ENCODE peak calls at places on chromosomes 7 and 10, in five cellular contexts. I, X, H, D and T are unnamed samples.

GRCh38 chr7:45713669-45714520 is 139.7 kb downstream of the ADCY1 start:
- DNase-seq in I (no peak), X (no peak), D (no peak), H (no peak), T (peak)

GRCh38 chr7:87316846-87317545 is 28.5 kb upstream of the CROT start:
- DNase-seq in H (no peak), D (no peak), I (peak), X (no peak), T (peak)

GRCh38 chr7:132161231-132161915 is 414.9 kb downstream of the PLXNA4 start:
- DNase-seq in X (no peak), H (no peak), I (no peak), D (no peak), T (peak)

GRCh38 chr10:87000491-87000890 is 19.6 kb upstream of the FAM25A start:
- DNase-seq in H (no peak), X (no peak), I (peak), D (no peak), T (no peak)

GRCh38 chr7:144019457-144019856 is 19.3 kb downstream of the OR6B1 start:
- DNase-seq in D (no peak), H (no peak), X (no peak), I (peak), T (peak)

GRCh38 chr7:666454-667292 is 59.8 kb upstream of the DNAAF5 start:
- DNase-seq in H (no peak), I (no peak), X (no peak), D (no peak), T (no peak)

GRCh38 chr7:135712182-135712782 is 15.7 kb downstream of the SLC13A4 start:
- DNase-seq in X (no peak), H (no peak), D (no peak), I (no peak), T (no peak)

GRCh38 chr10:131762789-131763696 is 137.8 kb upstream of the PPP2R2D start:
- DNase-seq in H (no peak), I (no peak), D (no peak), X (no peak), T (no peak)

GRCh38 chr7:94698275-94698674 is 42.3 kb upstream of the SGCE start:
- DNase-seq in H (no peak), I (peak), D (no peak), X (peak), T (peak)

GRCh38 chr7:150727381-150727780 is 9.8 kb upstream of the GIMAP5 start:
- DNase-seq in I (peak), H (no peak), X (no peak), D (no peak), T (no peak)

GRCh38 chr7:98420966-98421612 is 20.2 kb upstream of the BAIAP2L1 start:
- DNase-seq in D (peak), I (peak), H (peak), X (peak), T (peak)

GRCh38 chr7:141572175-141572574 is 21.0 kb downstream of the AGK start:
- DNase-seq in H (no peak), D (no peak), X (no peak), I (no peak), T (no peak)

GRCh38 chr7:48868916-48869315 is 55.4 kb upstream of the CDC14C start:
- DNase-seq in X (no peak), D (no peak), I (no peak), H (no peak), T (no peak)

GRCh38 chr7:158266817-158267736 is 320.5 kb downstream of the PTPRN2 start:
- DNase-seq in D (no peak), H (no peak), X (no peak), I (no peak), T (no peak)

GRCh38 chr10:126097558-126098215 is 201.3 kb downstream of the FANK1 start:
- DNase-seq in H (no peak), X (no peak), D (no peak), I (peak), T (no peak)

GRCh38 chr7:96508371-96508770 is 186.5 kb upstream of the SLC25A13 start:
- DNase-seq in H (no peak), X (no peak), I (no peak), D (no peak), T (no peak)

GRCh38 chr7:77537595-77538185 is 595 bp downstream of the PTPN12 start:
- DNase-seq in X (no peak), I (peak), H (peak), D (no peak), T (no peak)

GRCh38 chr10:86306628-86307278 is 59.8 kb downstream of the GRID1 start:
- DNase-seq in I (peak), H (peak), X (no peak), D (peak), T (peak)

GRCh38 chr7:79245623-79246249 is 207.7 kb downstream of the MAGI2 start:
- DNase-seq in X (no peak), I (peak), H (no peak), D (no peak), T (no peak)

GRCh38 chr7:880450-880849 is 4.1 kb downstream of the GET4 start:
- DNase-seq in X (no peak), H (no peak), D (no peak), I (no peak), T (no peak)

GRCh38 chr10:122419016-122419415 is 35.4 kb upstream of the ARMS2 start:
- DNase-seq in H (no peak), I (no peak), D (no peak), X (no peak), T (no peak)

GRCh38 chr10:85646312-85646711 is 720.3 kb downstream of the GRID1 start:
- DNase-seq in H (no peak), I (no peak), X (no peak), D (no peak), T (no peak)

GRCh38 chr7:128409435-128410091 is at the start of gene IMPDH1:
- DNase-seq in X (no peak), H (peak), I (no peak), D (peak), T (peak)

GRCh38 chr10:73581912-73582311 is 9.2 kb downstream of the USP54 start:
- DNase-seq in I (no peak), X (no peak), H (no peak), D (no peak), T (no peak)

GRCh38 chr10:73588656-73589055 is 2.5 kb downstream of the USP54 start:
- DNase-seq in I (peak), H (no peak), D (no peak), X (no peak), T (no peak)

GRCh38 chr10:73585223-73585784 is 5.8 kb downstream of the USP54 start:
- DNase-seq in D (no peak), H (no peak), X (no peak), I (no peak), T (no peak)

GRCh38 chr10:73586583-73586984 is 4.6 kb downstream of the USP54 start:
- DNase-seq in I (peak), H (no peak), D (no peak), X (no peak), T (peak)

DNA sequence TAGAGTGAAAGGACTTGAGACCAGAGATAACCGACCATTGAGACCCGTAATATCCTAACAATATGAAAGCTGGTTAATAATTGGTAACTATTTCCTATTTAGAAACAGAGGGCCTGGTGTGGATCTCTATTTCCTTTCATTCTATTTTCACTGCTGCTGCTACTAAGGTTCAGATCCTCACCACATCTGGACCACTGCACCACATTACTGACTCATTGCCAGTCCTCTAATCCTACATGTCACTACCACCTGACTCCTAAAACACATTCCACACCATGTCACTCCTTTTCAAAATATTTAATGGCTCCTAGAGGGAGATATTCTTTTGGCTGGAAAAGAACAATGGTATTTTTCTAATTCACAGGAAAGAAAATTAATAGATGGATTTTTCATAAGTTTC is 6.4 kb downstream of the USP54 start:
- DNase-seq in H (no peak), I (peak), X (no peak), D (no peak), T (no peak)
- TF ChIP-seq JUND in H (no peak), I (no peak), X (no peak), D (no peak), T (no peak)

GRCh38 chr7:30596721-30597120 is 2.0 kb downstream of the GARS1 start:
- DNase-seq in D (no peak), I (no peak), H (no peak), X (no peak), T (no peak)

GRCh38 chr7:30595461-30596042 is 874 bp downstream of the GARS1 start:
- DNase-seq in H (no peak), X (no peak), I (no peak), D (no peak), T (no peak)

GRCh38 chr7:30596043-30596641 is 1.5 kb downstream of the GARS1 start:
- DNase-seq in I (peak), H (peak), X (no peak), D (no peak), T (peak)

GRCh38 chr7:30594540-30595460 is at the start of gene GARS1:
- DNase-seq in X (peak), I (peak), D (peak), H (peak), T (peak)

GRCh38 chr7:30594055-30594539 is 581 bp upstream of the GARS1 start:
- DNase-seq in D (peak), H (peak), X (no peak), I (peak), T (peak)
- TF ChIP-seq JUND in D (no peak), H (no peak), X (no peak), I (no peak), T (no peak)

GRCh38 chr10:34768261-34768971 is 46.7 kb downstream of the PARD3 start:
- DNase-seq in X (no peak), I (no peak), D (no peak), H (no peak), T (no peak)
- TF ChIP-seq JUND in X (no peak), I (no peak), D (no peak), H (no peak), T (no peak)

GRCh38 chr10:58919927-58920654 is 256.4 kb upstream of the PHYHIPL start:
- DNase-seq in X (peak), I (peak), H (no peak), D (no peak), T (no peak)
- TF ChIP-seq JUND in X (peak), I (no peak), H (no peak), D (no peak), T (no peak)

GRCh38 chr7:129952164-129952652 is 552 bp downstream of the UBE2H start:
- DNase-seq in H (no peak), I (no peak), D (peak), X (no peak), T (peak)

GRCh38 chr7:129952653-129953560 is at the start of gene UBE2H:
- DNase-seq in X (peak), D (peak), I (peak), H (peak), T (peak)

GRCh38 chr7:129949292-129950133 is 3.2 kb downstream of the UBE2H start:
- DNase-seq in D (peak), X (peak), H (no peak), I (peak), T (no peak)

GRCh38 chr7:129950191-129950940 is 2.4 kb downstream of the UBE2H start:
- DNase-seq in D (no peak), H (no peak), X (no peak), I (no peak), T (no peak)

GRCh38 chr7:129951076-129952011 is 1.4 kb downstream of the UBE2H start:
- DNase-seq in H (peak), I (no peak), D (no peak), X (no peak), T (no peak)
- TF ChIP-seq JUND in H (peak), I (no peak), D (no peak), X (no peak), T (no peak)